ENCODE peak calls at places on chromosome 6, in four cellular contexts. K is A549, A is HepG2, E is K562. O is an unnamed sample.
A peak's percentile ranks its signal among the peaks of the same experiment; 100 is the strongest.

GRCh38 chr6:97138581-97138980 is 144.4 kb downstream of the MMS22L start:
- DNase-seq in K (no peak), E (no peak), A (no peak), O (no peak)

GRCh38 chr6:136791296-136792065 is 796 bp downstream of the MAP3K5 start:
- DNase-seq in A (no peak), K (peak; percentile 7), E (peak; percentile 56), O (peak; percentile 92)

GRCh38 chr6:114998492-114998891 is 655.7 kb upstream of the HS3ST5 start:
- DNase-seq in A (no peak), E (no peak), K (no peak), O (no peak)

GRCh38 chr6:50410577-50410976 is 302.7 kb upstream of the TFAP2D start:
- DNase-seq in K (no peak), E (no peak), A (no peak), O (no peak)

GRCh38 chr6:132819405-132820145 is 5.2 kb downstream of the RPS12 start:
- DNase-seq in K (no peak), E (no peak), A (peak; percentile 12), O (peak; percentile 50)

GRCh38 chr6:75563032-75563431 is 38.6 kb upstream of the SENP6 start:
- DNase-seq in K (peak; percentile 21), A (peak; percentile 37), E (no peak), O (peak; percentile 52)

GRCh38 chr6:28586273-28586672 is 60.6 kb downstream of the GPX5 start:
- DNase-seq in A (peak; percentile 9), E (no peak), K (no peak), O (no peak)

GRCh38 chr6:84428300-84428907 is 201.0 kb upstream of the CEP162 start:
- DNase-seq in K (peak; percentile 7), E (peak; percentile 49), A (peak; percentile 16), O (peak; percentile 56)

GRCh38 chr6:135871296-135871695 is 19.8 kb downstream of the PDE7B start:
- DNase-seq in A (no peak), E (no peak), K (no peak), O (no peak)

GRCh38 chr6:166540631-166541331 is 45.7 kb downstream of the RAMACL start:
- DNase-seq in K (no peak), E (peak; percentile 28), A (no peak), O (peak; percentile 85)

GRCh38 chr6:133992992-133993682 is 40.1 kb downstream of the TBPL1 start:
- DNase-seq in E (no peak), A (no peak), K (no peak), O (no peak)

GRCh38 chr6:85360794-85361642 is 88.9 kb upstream of the NT5E start:
- DNase-seq in E (no peak), A (peak; percentile 43), K (peak; percentile 53), O (peak; percentile 18)

GRCh38 chr6:10800810-10801209 is 37.5 kb downstream of the MAK start:
- DNase-seq in E (no peak), K (peak; percentile 47), A (peak; percentile 68), O (no peak)

GRCh38 chr6:129402244-129402643 is 307.7 kb downstream of the ARHGAP18 start:
- DNase-seq in A (no peak), K (no peak), E (no peak), O (no peak)

GRCh38 chr6:1286972-1287600 is 24.8 kb upstream of the FOXQ1 start:
- DNase-seq in K (peak; percentile 29), E (no peak), A (no peak), O (peak; percentile 98)

GRCh38 chr6:1280666-1281300 is 31.1 kb upstream of the FOXQ1 start:
- DNase-seq in E (no peak), A (no peak), K (no peak), O (no peak)

GRCh38 chr6:1281746-1282145 is 30.2 kb upstream of the FOXQ1 start:
- DNase-seq in K (no peak), E (no peak), A (no peak), O (no peak)

GRCh38 chr6:1283486-1283885 is 28.4 kb upstream of the FOXQ1 start:
- DNase-seq in A (no peak), K (no peak), E (no peak), O (no peak)

GRCh38 chr6:1285589-1286340 is 26.1 kb upstream of the FOXQ1 start:
- DNase-seq in A (no peak), E (no peak), K (no peak), O (peak; percentile 59)
- TF ChIP-seq MYC in A (no peak), E (no peak), K (no peak), O (no peak)

DNA sequence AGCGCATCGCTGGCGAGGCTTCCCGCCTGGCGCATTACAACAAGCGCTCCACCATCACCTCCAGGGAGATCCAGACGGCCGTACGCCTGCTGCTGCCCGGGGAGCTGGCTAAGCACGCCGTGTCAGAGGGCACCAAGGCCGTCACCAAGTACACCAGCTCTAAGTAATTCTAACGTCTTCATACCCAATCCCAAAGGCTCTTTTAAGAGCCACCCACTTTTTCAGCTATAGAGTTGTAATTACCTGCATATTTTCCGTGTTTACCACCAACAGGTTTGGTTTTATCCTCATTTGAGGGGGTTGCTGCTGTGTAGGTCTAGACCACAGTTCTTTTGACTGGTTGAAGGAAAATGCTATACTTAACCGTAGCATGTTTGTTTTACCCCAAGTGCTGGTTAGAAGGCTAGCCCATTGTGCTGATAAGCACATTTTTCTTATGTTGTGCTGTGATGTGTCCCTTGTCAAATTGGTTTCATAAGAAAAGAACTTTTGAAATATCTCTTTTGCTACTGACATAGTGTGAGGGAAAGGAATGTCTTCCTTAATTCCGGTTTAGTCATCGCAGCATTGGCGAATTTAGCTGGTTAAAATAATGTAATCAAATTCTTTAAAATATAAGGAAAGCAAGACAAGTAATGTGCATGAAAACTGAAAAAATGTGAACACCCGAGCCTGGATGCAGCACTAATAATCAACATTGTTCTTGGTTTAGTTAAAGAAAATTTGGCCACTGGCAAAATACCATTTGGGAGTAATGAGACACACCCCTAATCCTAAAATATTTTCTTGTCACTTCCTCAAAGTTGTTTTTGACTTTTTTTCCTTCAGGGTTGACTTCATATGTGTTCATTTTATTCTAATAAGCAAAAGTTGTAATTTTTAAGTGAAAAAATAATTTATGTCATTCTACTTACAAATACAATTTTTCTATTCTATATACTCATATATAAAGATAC is 112.8 kb downstream of the HFE start:
- DNase-seq in A (no peak), E (no peak), K (no peak), O (peak; percentile 46)
- TF ChIP-seq POLR2A in A (no peak), E (no peak), K (no peak), O (peak; percentile 0)

DNA sequence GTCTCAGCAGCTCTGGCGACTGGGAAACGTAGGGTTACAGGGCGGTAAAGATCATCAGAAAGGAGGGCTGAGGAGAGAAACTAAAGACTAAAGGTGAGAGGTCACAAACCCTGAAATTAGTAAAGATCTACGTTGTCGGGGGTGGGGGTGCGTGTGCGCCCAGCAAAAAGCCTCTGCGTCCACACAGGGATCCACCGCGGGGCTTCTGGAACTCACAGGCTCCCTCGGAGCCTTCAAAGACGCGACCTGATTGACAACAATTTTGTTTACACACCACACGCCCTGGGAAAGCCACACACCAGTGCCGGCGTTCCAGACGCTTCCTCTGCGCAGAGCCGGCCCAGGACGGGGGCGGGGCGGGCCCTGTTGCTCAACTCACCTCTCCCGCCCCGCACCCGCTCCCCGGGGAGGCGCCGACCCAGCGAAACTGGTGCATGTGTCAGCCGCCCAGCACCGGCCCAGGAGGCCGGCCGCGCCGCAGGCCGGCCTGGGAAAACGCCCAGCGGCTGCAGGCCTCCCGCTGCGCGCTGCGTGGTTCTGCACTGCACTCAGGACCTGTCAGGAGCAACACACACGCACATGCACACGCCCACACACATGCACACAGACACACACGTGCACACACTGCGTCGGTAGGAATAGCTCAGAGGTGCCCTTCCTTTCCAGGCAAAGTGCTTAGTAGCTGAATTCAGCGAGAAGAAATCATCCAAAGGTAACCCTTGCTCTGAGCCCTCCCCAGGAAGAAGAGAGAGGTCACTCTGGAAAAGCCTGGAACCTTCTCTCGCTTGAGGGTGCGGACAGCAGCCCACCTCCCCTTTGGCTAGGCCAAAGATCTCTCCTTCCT is 57.2 kb upstream of the ARID1B start:
- DNase-seq in E (peak; percentile 91), K (peak; percentile 43), A (peak; percentile 91), O (peak; percentile 95)
- H3K4me3 ChIP-seq in E (peak overlapping the region; percentile 29), K (peak overlapping the region; percentile 30), A (peak overlapping the region; percentile 54), O (peak overlapping the region; percentile 42)

GRCh38 chr6:98547634-98548033 is 286.7 kb upstream of the POU3F2 start:
- DNase-seq in K (no peak), A (no peak), E (no peak), O (no peak)
- TF ChIP-seq MYC in K (no peak), A (no peak), E (no peak), O (no peak)

O was measured in NB4.